ENCODE peak calls at places on chromosome 7, in seven cellular contexts. W is BE2C, K is tibial nerve, L is cardiac muscle cell, U is uterus, Y is endothelial cell of umbilical vein, N is upper lobe of right lung. E is an unnamed sample. For H3K9me3, the result is how much of the 10 kb centered on the place peaks cover.

GRCh38 chr7:71131256-71131752 is 640 bp upstream of the GALNT17 start:
- DNase-seq in W (peak), K (peak), L (peak), U (peak), Y (no peak), N (peak), E (peak)

GRCh38 chr7:84100866-84101265 is 93.7 kb downstream of the SEMA3A start:
- DNase-seq in W (no peak), K (no peak), L (peak), U (no peak), Y (peak), N (no peak), E (no peak)

GRCh38 chr7:128309921-128310320 is 33.8 kb downstream of the RBM28 start:
- DNase-seq in W (no peak), K (no peak), L (no peak), U (no peak), Y (no peak), N (no peak), E (no peak)

GRCh38 chr7:74337926-74338325 is 48.7 kb downstream of the CLIP2 start:
- DNase-seq in W (no peak), K (no peak), L (no peak), U (no peak), Y (no peak), N (no peak), E (no peak)

GRCh38 chr7:11576340-11576739 is 255.7 kb downstream of the THSD7A start:
- DNase-seq in W (no peak), K (no peak), L (no peak), U (no peak), Y (no peak), N (no peak), E (no peak)

GRCh38 chr7:33043434-33043833 is 19.1 kb downstream of the NT5C3A start:
- DNase-seq in W (no peak), K (no peak), L (no peak), U (no peak), Y (no peak), N (no peak), E (no peak)

GRCh38 chr7:78080241-78080640 is 281.7 kb downstream of the PHTF2 start:
- DNase-seq in W (no peak), K (no peak), L (no peak), U (no peak), Y (no peak), N (no peak), E (no peak)

GRCh38 chr7:127393370-127394058 is 1.0 kb upstream of the ZNF800 start:
- DNase-seq in W (peak), K (peak), L (peak), U (peak), Y (no peak), N (no peak), E (no peak)

GRCh38 chr7:112286294-112287086 is 80.0 kb downstream of the ZNF277 start:
- DNase-seq in W (peak), K (no peak), L (peak), U (no peak), Y (peak), N (no peak), E (no peak)

GRCh38 chr7:45573636-45574470 is at the start of gene ADCY1:
- DNase-seq in W (peak), K (no peak), L (no peak), U (no peak), Y (no peak), N (no peak), E (no peak)

GRCh38 chr7:3240826-3241430 is 60.1 kb upstream of the SDK1 start:
- DNase-seq in W (no peak), K (no peak), L (no peak), U (no peak), Y (no peak), N (no peak), E (no peak)

GRCh38 chr7:72925546-72926120 is 738 bp downstream of the POM121 start:
- DNase-seq in W (no peak), K (no peak), L (peak), U (no peak), Y (peak), N (no peak), E (no peak)

GRCh38 chr7:1348836-1349335 is 110.4 kb downstream of the MICALL2 start:
- DNase-seq in W (no peak), K (no peak), L (no peak), U (no peak), Y (no peak), N (no peak), E (no peak)

GRCh38 chr7:115009736-115010435 is 88.0 kb downstream of the MDFIC start:
- DNase-seq in W (no peak), K (peak), L (peak), U (peak), Y (no peak), N (no peak), E (peak)

GRCh38 chr7:82805527-82805960 is 357.1 kb downstream of the PCLO start:
- DNase-seq in W (peak), K (no peak), L (peak), U (no peak), Y (peak), N (no peak), E (peak)

GRCh38 chr7:98107313-98107691 is 640 bp downstream of the LMTK2 start:
- DNase-seq in W (peak), K (no peak), L (no peak), U (no peak), Y (peak), N (no peak), E (no peak)

GRCh38 chr7:21365866-21366624 is 61.8 kb upstream of the SP4 start:
- DNase-seq in W (no peak), K (no peak), L (peak), U (no peak), Y (peak), N (no peak), E (no peak)

GRCh38 chr7:108568801-108569380 is 615 bp downstream of the THAP5 start:
- DNase-seq in W (no peak), K (no peak), L (no peak), U (no peak), Y (no peak), N (no peak), E (no peak)

GRCh38 chr7:114928060-114928459 is 6.2 kb downstream of the MDFIC start:
- DNase-seq in W (no peak), K (no peak), L (peak), U (no peak), Y (no peak), N (no peak), E (no peak)

GRCh38 chr7:90933984-90934383 is 330.2 kb upstream of the FZD1 start:
- DNase-seq in W (no peak), K (no peak), L (no peak), U (peak), Y (no peak), N (no peak), E (no peak)

GRCh38 chr7:111324228-111324627 is 233.3 kb downstream of the LRRN3 start:
- DNase-seq in W (no peak), K (no peak), L (no peak), U (no peak), Y (no peak), N (no peak), E (no peak)

GRCh38 chr7:320297-320696 is 30.3 kb downstream of the FOXL3 start:
- DNase-seq in W (no peak), K (no peak), L (no peak), U (no peak), Y (no peak), N (no peak), E (no peak)

GRCh38 chr7:43105521-43106120 is 6.8 kb upstream of the HECW1 start:
- DNase-seq in W (no peak), K (no peak), L (no peak), U (no peak), Y (no peak), N (no peak), E (peak)

GRCh38 chr7:81845628-81846259 is 75.9 kb upstream of the HGF start:
- DNase-seq in W (no peak), K (no peak), L (peak), U (no peak), Y (peak), N (no peak), E (no peak)

GRCh38 chr7:7209412-7210050 is 27.2 kb downstream of the C1GALT1 start:
- DNase-seq in W (no peak), K (no peak), L (no peak), U (no peak), Y (no peak), N (no peak), E (no peak)
- H3K9me3 ChIP-seq in W (under half), K (under half), L (under half), U (under half), Y (under half), N (under half), E (under half)

DNA sequence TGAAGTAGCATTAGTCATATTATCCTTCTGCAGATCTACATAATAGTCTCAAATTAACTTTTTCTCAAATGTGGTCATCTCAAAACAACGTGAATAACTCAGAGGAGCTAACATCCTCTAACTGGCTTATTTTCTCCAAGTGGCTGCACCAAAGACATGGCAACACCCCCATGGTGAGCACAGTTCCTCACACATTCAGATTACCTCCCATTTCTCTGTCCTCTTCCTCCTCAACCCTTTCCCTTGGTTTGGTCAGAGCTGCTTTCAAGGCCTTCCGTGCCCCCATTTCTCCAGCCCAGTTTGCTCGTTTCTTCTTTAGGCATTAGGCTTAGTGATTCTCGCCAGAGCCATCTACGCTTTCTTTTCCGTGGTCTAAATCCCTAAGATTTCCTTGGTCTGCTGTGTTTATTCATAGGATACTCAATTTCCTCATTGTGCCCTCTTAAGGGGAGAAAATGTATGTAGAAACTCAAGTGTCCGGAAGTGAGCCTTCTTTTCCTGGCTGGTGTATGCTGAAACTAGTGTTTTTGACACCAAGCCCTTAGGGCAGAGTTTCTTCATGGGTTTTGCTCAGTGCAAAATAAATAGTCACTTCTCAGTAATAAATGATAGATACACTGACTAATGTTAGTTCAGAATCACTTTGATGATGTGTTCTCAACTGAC is 2.6 kb downstream of the MET start:
- DNase-seq in W (no peak), K (no peak), L (no peak), U (no peak), Y (peak), N (no peak), E (peak)
- H3K4me3 ChIP-seq in W (no peak), K (no peak), L (no peak), U (no peak), Y (peak), N (peak), E (peak)

GRCh38 chr7:66679633-66679980 is 50.9 kb downstream of the KCTD7 start:
- DNase-seq in W (no peak), K (no peak), L (no peak), U (no peak), Y (no peak), N (no peak), E (no peak)

GRCh38 chr7:66687186-66687585 is 53.3 kb upstream of the RABGEF1 start:
- DNase-seq in W (no peak), K (no peak), L (no peak), U (no peak), Y (no peak), N (no peak), E (no peak)

GRCh38 chr7:66683770-66684123 is 55.1 kb downstream of the KCTD7 start:
- DNase-seq in W (no peak), K (no peak), L (no peak), U (no peak), Y (no peak), N (no peak), E (no peak)

GRCh38 chr7:66682350-66683093 is 53.8 kb downstream of the KCTD7 start:
- DNase-seq in W (no peak), K (no peak), L (peak), U (no peak), Y (peak), N (no peak), E (peak)

GRCh38 chr7:66681491-66682349 is 53.0 kb downstream of the KCTD7 start:
- DNase-seq in W (peak), K (peak), L (peak), U (peak), Y (peak), N (peak), E (peak)
- H3K9me3 ChIP-seq in W (under half), K (under half), L (under half), U (under half), Y (under half), N (under half), E (under half)

GRCh38 chr7:106864298-106865081 is 592 bp upstream of the PIK3CG start:
- DNase-seq in W (no peak), K (no peak), L (peak), U (no peak), Y (no peak), N (no peak), E (no peak)
- H3K4me3 ChIP-seq in W (no peak), K (peak), L (no peak), U (no peak), Y (peak), N (peak), E (no peak)

DNA sequence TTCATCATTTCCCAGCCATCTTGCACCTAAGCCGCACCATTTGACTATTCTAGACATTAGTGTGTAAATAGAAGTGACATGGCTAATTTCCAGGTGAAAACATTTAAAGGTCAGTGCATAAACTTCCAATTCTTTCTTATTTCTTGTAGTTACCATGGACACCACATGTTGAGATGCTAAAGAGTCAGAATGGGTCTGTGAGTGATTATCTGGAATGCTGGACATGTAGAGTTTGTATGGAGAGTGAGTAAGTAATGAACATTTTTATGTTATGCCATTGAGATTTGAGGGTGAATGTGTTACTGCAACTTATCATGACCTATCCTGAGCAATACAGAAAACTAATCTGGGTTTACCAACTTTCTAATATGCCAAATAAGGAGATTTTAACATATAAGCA is 60.4 kb downstream of the MEOX2 start:
- DNase-seq in W (no peak), K (no peak), L (no peak), U (no peak), Y (no peak), N (no peak), E (no peak)
- H3K9me3 ChIP-seq in W (under half), K (under half), L (under half), U (under half), Y (under half), N (under half), E (under half)

GRCh38 chr7:76280408-76280807 is 22.1 kb upstream of the HSPB1 start:
- DNase-seq in W (no peak), K (no peak), L (peak), U (no peak), Y (no peak), N (no peak), E (no peak)
- H3K4me3 ChIP-seq in W (no peak), K (no peak), L (no peak), U (no peak), Y (no peak), N (no peak), E (no peak)

GRCh38 chr7:93133020-93133419 is 15.2 kb downstream of the SAMD9L start:
- DNase-seq in W (no peak), K (no peak), L (no peak), U (no peak), Y (peak), N (no peak), E (no peak)

GRCh38 chr7:93142127-93142526 is 6.1 kb downstream of the SAMD9L start:
- DNase-seq in W (no peak), K (no peak), L (no peak), U (no peak), Y (no peak), N (no peak), E (no peak)

GRCh38 chr7:93140582-93141191 is 7.5 kb downstream of the SAMD9L start:
- DNase-seq in W (no peak), K (no peak), L (no peak), U (no peak), Y (no peak), N (no peak), E (no peak)

GRCh38 chr7:93138576-93138975 is 9.6 kb downstream of the SAMD9L start:
- DNase-seq in W (no peak), K (no peak), L (no peak), U (no peak), Y (no peak), N (no peak), E (no peak)
- H3K9me3 ChIP-seq in W (under half), K (under half), L (under half), U (under half), Y (under half), N (under half), E (under half)

DNA sequence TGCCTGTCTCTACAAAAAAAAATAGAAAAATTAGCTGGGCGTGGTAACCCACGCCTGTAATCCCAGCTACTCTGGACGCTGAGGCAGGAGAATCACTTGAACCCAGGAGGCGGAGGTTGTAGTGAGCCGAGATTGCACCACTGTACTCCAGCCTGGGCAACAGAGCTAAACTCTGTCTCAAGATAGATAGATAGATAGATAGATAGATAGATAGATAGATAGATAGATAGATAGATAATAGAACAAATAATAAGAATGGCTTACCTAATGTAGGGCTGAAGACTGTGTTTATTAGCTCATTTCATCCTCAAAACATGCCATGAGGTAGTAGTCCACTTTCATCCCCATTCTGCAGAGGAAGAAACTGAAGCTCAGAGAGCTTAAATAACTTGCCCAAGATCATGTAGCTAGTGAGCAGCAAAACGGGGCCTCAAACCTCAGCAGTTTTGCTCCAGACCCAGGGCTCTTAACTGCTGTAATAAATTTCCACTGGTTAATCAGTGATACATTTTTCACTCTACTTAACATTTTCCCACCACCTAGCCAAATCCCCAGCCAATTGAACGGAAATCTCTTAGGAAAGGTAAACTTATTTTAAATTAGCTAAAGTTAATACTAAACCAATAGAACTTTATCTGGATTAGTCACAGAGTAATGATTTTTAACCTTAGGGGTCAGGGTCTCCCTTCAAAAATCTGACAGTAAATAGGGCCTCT is 87.7 kb upstream of the KMT2E start:
- DNase-seq in W (no peak), K (no peak), L (no peak), U (no peak), Y (no peak), N (no peak), E (no peak)
- H3K4me3 ChIP-seq in W (no peak), K (no peak), L (no peak), U (no peak), Y (no peak), N (peak), E (no peak)

GRCh38 chr7:57399972-57400371 is 50.0 kb upstream of the ZNF716 start:
- DNase-seq in W (no peak), K (no peak), L (no peak), U (no peak), Y (no peak), N (no peak), E (no peak)
- H3K9me3 ChIP-seq in W (under half), K (under half), L (under half), U (under half), Y (under half), N (under half), E (under half)

E was measured in MG63.